ENCODE peak calls at places on chromosome 1, in five cellular contexts. Q is bronchial epithelial cell, D is mesothelial cell of epicardium, K is NCI-H1417, S is NCI-H526 treated with DMSO at 0.1 percent for 48 hours. M is an unnamed sample.

GRCh38 chr1:212179394-212180076 is 105.7 kb upstream of the PPP2R5A start:
- DNase-seq in Q (peak), K (no peak), D (no peak), S (no peak), M (peak)

GRCh38 chr1:117359560-117360289 is 7.5 kb upstream of the MAN1A2 start:
- DNase-seq in S (no peak), Q (no peak), K (no peak), D (no peak), M (no peak)

GRCh38 chr1:212699104-212699838 is 369 bp downstream of the BATF3 start:
- DNase-seq in Q (no peak), K (peak), S (no peak), D (no peak), M (peak)

GRCh38 chr1:61184035-61184713 is 101.8 kb downstream of the NFIA start:
- DNase-seq in S (no peak), K (no peak), Q (peak), D (peak), M (peak)

GRCh38 chr1:234825498-234826176 is 215.7 kb upstream of the IRF2BP2 start:
- DNase-seq in Q (no peak), D (no peak), S (no peak), K (no peak), M (no peak)

GRCh38 chr1:21139601-21140000 is 37.1 kb downstream of the EIF4G3 start:
- DNase-seq in Q (no peak), S (no peak), K (peak), D (no peak), M (no peak)

GRCh38 chr1:212721388-212722247 is 22.0 kb upstream of the BATF3 start:
- DNase-seq in Q (peak), D (no peak), K (no peak), S (no peak), M (peak)

GRCh38 chr1:112877741-112878140 is 78.3 kb downstream of the SLC16A1 start:
- DNase-seq in K (no peak), S (no peak), D (no peak), Q (no peak), M (no peak)

GRCh38 chr1:170592591-170593111 is 60.7 kb downstream of the GORAB start:
- DNase-seq in D (no peak), Q (no peak), S (no peak), K (no peak), M (no peak)

GRCh38 chr1:93151474-93151873 is 28.7 kb downstream of the TMED5 start:
- DNase-seq in S (no peak), Q (no peak), D (no peak), K (no peak), M (no peak)

GRCh38 chr1:37006132-37006868 is 28.0 kb downstream of the GRIK3 start:
- DNase-seq in S (peak), K (no peak), Q (no peak), D (no peak), M (no peak)

GRCh38 chr1:198121058-198121829 is 35.6 kb upstream of the NEK7 start:
- DNase-seq in Q (peak), S (no peak), D (no peak), K (no peak), M (peak)

GRCh38 chr1:57378564-57378963 is 45.3 kb downstream of the DAB1 start:
- DNase-seq in S (no peak), D (no peak), K (no peak), Q (no peak), M (no peak)

GRCh38 chr1:7648761-7649384 is 122.2 kb upstream of the VAMP3 start:
- DNase-seq in Q (peak), S (no peak), K (no peak), D (no peak), M (peak)

GRCh38 chr1:156703741-156704140 is 1.6 kb downstream of the CRABP2 start:
- DNase-seq in S (no peak), K (peak), Q (no peak), D (no peak), M (no peak)

GRCh38 chr1:18583326-18583941 is 47.2 kb upstream of the PAX7 start:
- DNase-seq in K (no peak), S (no peak), D (no peak), Q (no peak), M (no peak)

GRCh38 chr1:114353233-114353632 is 157.8 kb downstream of the TRIM33 start:
- DNase-seq in S (peak), K (no peak), D (peak), Q (peak), M (peak)

GRCh38 chr1:96234299-96234698 is 487.3 kb upstream of the PTBP2 start:
- DNase-seq in S (no peak), Q (peak), K (peak), D (peak), M (peak)

GRCh38 chr1:166902279-166902678 is 26.2 kb upstream of the TADA1 start:
- DNase-seq in Q (peak), K (no peak), D (no peak), S (no peak), M (peak)

GRCh38 chr1:203744008-203744972 is 20.7 kb upstream of the LAX1 start:
- DNase-seq in Q (peak), S (peak), D (no peak), K (no peak), M (no peak)

GRCh38 chr1:8456306-8456912 is 138.5 kb downstream of the SLC45A1 start:
- DNase-seq in Q (peak), D (no peak), S (no peak), K (no peak), M (peak)

GRCh38 chr1:192263436-192263835 is 53.4 kb upstream of the RGS21 start:
- DNase-seq in D (no peak), S (no peak), K (no peak), Q (peak), M (peak)

GRCh38 chr1:4140821-4141220 is 240.7 kb upstream of the C1orf174 start:
- DNase-seq in K (no peak), D (no peak), Q (no peak), S (no peak), M (no peak)

GRCh38 chr1:32239335-32239734 is 7.7 kb upstream of the FAM167B start:
- DNase-seq in S (peak), K (peak), D (no peak), Q (no peak), M (no peak)

GRCh38 chr1:22258696-22259095 is 115.8 kb upstream of the WNT4 start:
- DNase-seq in D (no peak), Q (no peak), S (no peak), K (no peak), M (no peak)

GRCh38 chr1:86739901-86740507 is 35.6 kb downstream of the SH3GLB1 start:
- DNase-seq in D (no peak), S (no peak), K (no peak), Q (no peak), M (no peak)

GRCh38 chr1:204598319-204598969 is 82.2 kb downstream of the MDM4 start:
- DNase-seq in Q (no peak), D (no peak), S (no peak), K (no peak), M (no peak)

GRCh38 chr1:154810571-154810970 is 59.5 kb downstream of the KCNN3 start:
- DNase-seq in Q (peak), K (no peak), S (no peak), D (no peak), M (no peak)

GRCh38 chr1:150535511-150536281 is 13.5 kb upstream of the ADAMTSL4 start:
- DNase-seq in Q (no peak), K (no peak), D (no peak), S (no peak), M (no peak)

GRCh38 chr1:107748529-107748928 is 216.5 kb downstream of the VAV3 start:
- DNase-seq in D (no peak), S (no peak), Q (peak), K (no peak), M (peak)

GRCh38 chr1:39405358-39405757 is 86.1 kb upstream of the BMP8A start:
- DNase-seq in Q (no peak), S (no peak), D (no peak), K (no peak), M (no peak)

GRCh38 chr1:16015960-16016901 is 1.6 kb downstream of the HSPB7 start:
- DNase-seq in S (no peak), K (no peak), D (no peak), Q (no peak), M (peak)

GRCh38 chr1:2534775-2535387 is 4.8 kb upstream of the HES5 start:
- DNase-seq in K (peak), S (no peak), Q (peak), D (no peak), M (peak)

GRCh38 chr1:53339736-53340385 is 12.0 kb upstream of the LRP8 start:
- DNase-seq in D (peak), S (no peak), Q (no peak), K (no peak), M (no peak)

GRCh38 chr1:183277821-183278735 is 92.0 kb downstream of the LAMC2 start:
- DNase-seq in Q (peak), S (no peak), D (no peak), K (no peak), M (peak)

GRCh38 chr1:31924839-31925238 is 13.3 kb downstream of the PTP4A2 start:
- DNase-seq in D (no peak), S (no peak), Q (no peak), K (no peak), M (no peak)